ENCODE peak calls at places on chromosome 22, in four cellular contexts. S is K562, J is HepG2, N is Panc1. C is an unnamed sample.
A peak's percentile ranks its signal among the peaks of the same experiment; 100 is the strongest.

GRCh38 chr22:50076646-50077624 is 8.3 kb downstream of the MLC1 start:
- DNase-seq in J (no peak), S (no peak), N (no peak), C (no peak)

GRCh38 chr22:30313527-30314385 is 13.0 kb downstream of the TBC1D10A start:
- DNase-seq in N (no peak), S (no peak), J (no peak), C (no peak)

GRCh38 chr22:37428649-37429586 is 1.6 kb upstream of the ELFN2 start:
- DNase-seq in N (peak; percentile 27), S (peak; percentile 61), J (peak; percentile 35), C (peak; percentile 37)

GRCh38 chr22:20237480-20238440 is 30.4 kb downstream of the RTN4R start:
- DNase-seq in S (no peak), N (no peak), J (no peak), C (no peak)

GRCh38 chr22:42994917-42995562 is 19.9 kb downstream of the PACSIN2 start:
- DNase-seq in J (peak; percentile 98), S (no peak), N (peak; percentile 78), C (no peak)

GRCh38 chr22:30289126-30289979 is at the start of gene CASTOR1:
- DNase-seq in N (peak; percentile 84), S (peak; percentile 97), J (peak; percentile 94), C (peak; percentile 96)

GRCh38 chr22:38110863-38111852 is 674 bp upstream of the BAIAP2L2 start:
- DNase-seq in J (peak; percentile 49), S (peak; percentile 47), N (no peak), C (no peak)

GRCh38 chr22:48685767-48686166 is 1141.9 kb downstream of the BRD1 start:
- DNase-seq in J (no peak), N (no peak), S (no peak), C (no peak)

GRCh38 chr22:26568207-26568706 is 21.7 kb downstream of the TPST2 start:
- DNase-seq in N (no peak), J (no peak), S (no peak), C (no peak)

GRCh38 chr22:43343262-43343988 is at the start of gene SCUBE1:
- DNase-seq in S (peak; percentile 91), J (no peak), N (no peak), C (no peak)

GRCh38 chr22:29704528-29705285 is 15.1 kb upstream of the CABP7 start:
- DNase-seq in J (peak; percentile 83), S (no peak), N (no peak), C (no peak)

DNA sequence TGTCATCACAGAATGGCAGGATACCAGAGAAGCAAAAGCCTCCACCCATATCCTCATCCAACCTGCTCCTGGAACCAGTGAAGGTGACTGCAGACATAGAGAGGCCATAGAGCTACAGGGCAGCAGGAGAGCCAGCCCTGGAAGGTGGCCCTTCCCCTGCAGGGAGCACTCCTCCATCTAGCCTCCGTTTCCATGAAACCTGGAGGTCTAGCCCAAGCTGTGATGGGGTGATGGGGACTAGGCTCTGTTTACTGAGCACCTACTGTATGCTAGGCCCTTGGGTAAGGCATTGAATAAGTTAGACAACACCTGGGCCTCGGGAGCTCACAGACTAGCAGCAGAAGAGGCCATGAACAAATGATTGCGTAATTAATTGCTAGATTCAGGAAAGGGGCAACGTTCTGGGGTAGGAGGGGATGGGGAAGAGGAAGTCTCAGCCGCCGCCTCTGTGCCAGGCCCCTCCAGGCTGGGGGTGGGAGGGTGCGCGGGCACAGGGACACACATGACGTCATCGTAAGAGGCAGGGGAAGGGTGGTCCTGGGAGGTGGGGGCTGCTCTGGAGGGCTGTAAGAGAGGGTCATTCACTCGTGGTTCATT is 784 bp upstream of the SYNGR1 start:
- DNase-seq in S (no peak), N (no peak), J (no peak), C (no peak)
- TF ChIP-seq TCF7L2 in S (no peak), N (no peak), J (no peak), C (no peak)

DNA sequence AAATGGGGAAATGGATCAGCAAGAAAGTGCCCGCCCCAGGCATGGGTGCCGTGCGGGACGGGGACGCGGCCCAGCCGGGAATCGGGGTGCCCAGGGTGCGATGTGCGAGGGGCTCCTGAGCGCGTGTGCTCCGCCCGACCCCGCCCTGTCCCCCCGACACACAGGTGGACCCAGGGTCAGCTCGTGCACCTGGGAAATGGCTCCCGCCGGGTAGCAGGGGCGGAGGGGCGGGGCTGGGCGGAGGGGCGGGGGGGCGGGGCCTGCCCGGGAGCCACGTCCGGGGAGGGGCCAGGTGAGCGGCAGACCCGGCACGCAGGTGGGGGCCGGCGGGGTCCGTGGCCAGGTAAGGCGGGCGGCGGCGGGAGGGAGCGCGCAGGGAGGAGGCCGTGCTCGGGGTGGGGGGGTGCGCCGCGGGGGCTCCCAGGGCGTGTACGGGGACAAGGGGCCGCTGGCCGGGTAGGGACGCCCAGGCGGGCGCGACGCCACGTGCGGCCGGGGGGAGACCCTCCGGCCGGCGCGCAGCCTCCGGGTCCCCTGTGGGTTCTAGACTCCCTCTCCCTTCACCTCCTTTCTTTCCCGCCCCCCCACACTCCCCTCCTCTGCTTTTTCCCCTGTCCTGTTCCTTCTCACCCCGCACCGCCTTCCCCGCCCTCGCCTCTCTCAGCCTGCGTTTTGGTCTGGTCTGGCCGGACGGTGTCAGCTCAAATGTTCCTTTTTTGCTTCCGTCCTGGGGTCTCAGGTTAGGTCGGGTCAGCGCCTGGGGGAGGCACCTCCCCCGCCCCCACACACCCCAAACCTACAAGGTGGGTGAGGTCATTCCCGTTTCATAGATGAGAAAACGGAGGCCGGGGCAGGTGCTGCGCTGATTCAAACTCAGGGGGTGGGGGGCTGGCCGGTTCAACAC is at the start of gene ARHGAP8:
- DNase-seq in S (peak; percentile 80), J (no peak), N (no peak), C (no peak)
- TF ChIP-seq TCF7L2 in S (no peak), J (no peak), N (no peak), C (no peak)

GRCh38 chr22:45629469-45630089 is 42.1 kb upstream of the ATXN10 start:
- DNase-seq in S (no peak), J (peak; percentile 78), N (no peak), C (no peak)

GRCh38 chr22:45630436-45630835 is 41.2 kb upstream of the ATXN10 start:
- DNase-seq in N (no peak), S (no peak), J (no peak), C (no peak)

GRCh38 chr22:45631140-45631539 is 40.5 kb upstream of the ATXN10 start:
- DNase-seq in J (no peak), N (no peak), S (no peak), C (no peak)

GRCh38 chr22:45631839-45632238 is 39.8 kb upstream of the ATXN10 start:
- DNase-seq in S (no peak), N (no peak), J (no peak), C (no peak)

GRCh38 chr22:45632791-45633515 is 38.7 kb upstream of the ATXN10 start:
- DNase-seq in S (no peak), J (peak; percentile 62), N (no peak), C (no peak)
- TF ChIP-seq TCF7L2 in S (no peak), J (no peak), N (no peak), C (no peak)

GRCh38 chr22:36027960-36028645 is 521 bp downstream of the RBFOX2 start:
- DNase-seq in J (no peak), N (no peak), S (peak; percentile 73), C (no peak)
- TF ChIP-seq TCF7L2 in J (no peak), N (no peak), S (no peak), C (no peak)

DNA sequence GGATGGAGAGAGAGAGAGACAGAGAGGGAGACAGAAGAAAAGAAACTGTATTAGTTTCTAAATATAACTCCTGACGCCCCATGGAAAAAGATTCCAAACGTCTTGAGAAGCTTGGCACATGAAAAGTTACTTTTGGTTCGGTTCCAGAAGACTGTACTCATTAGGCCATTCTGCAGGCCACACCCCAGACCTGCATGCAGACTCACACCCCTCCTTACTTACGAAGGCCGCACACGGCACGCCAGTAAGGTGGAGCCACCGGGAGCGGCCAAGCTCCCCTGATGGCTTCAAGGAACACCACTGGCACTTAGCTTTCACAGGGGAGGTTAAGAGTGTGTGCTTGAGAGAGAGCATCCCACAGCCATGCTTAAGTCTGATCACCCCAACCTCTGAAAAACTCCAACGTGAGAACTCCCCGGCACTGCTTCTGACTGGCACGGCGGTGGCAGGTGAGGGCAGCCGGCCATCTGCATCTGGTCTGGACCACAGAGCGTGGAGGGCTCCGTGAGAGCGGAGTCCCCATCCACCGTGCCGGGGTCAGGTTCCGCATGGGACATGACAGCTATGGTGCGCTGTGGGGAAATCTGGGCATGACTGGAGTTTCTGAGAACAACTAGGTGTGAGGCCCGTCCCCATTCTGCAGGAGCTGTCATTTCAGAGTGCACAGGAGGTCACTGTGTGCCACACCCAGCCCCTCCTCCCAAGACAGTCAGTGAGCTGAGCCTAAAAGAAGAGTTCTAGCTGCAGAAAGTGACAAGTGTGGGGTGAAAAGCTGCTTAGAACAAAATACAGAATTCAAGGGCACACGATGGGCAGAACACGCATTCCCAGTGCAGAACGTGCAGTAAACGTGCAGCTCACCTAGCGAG is 62.4 kb downstream of the MYH9 start:
- DNase-seq in J (no peak), N (no peak), S (no peak), C (no peak)
- TF ChIP-seq TCF7L2 in J (no peak), N (no peak), S (no peak), C (no peak)

GRCh38 chr22:40462195-40462988 is 92.0 kb downstream of the SGSM3 start:
- DNase-seq in S (no peak), N (no peak), J (peak; percentile 9), C (no peak)
- TF ChIP-seq TCF7L2 in S (no peak), N (no peak), J (no peak), C (no peak)

GRCh38 chr22:40345271-40345670 is 1.0 kb upstream of the ADSL start:
- DNase-seq in S (no peak), N (no peak), J (no peak), C (no peak)

GRCh38 chr22:40348025-40348658 is 1.8 kb downstream of the ADSL start:
- DNase-seq in S (peak; percentile 47), J (peak; percentile 38), N (no peak), C (peak; percentile 40)

GRCh38 chr22:40346178-40347064 is at the start of gene ADSL:
- DNase-seq in S (peak; percentile 84), J (peak; percentile 79), N (peak; percentile 36), C (peak; percentile 47)

GRCh38 chr22:40347300-40347699 is 1.0 kb downstream of the ADSL start:
- DNase-seq in S (no peak), J (no peak), N (no peak), C (no peak)

GRCh38 chr22:40345801-40346177 is 511 bp upstream of the ADSL start:
- DNase-seq in J (peak; percentile 10), S (peak; percentile 25), N (no peak), C (no peak)
- TF ChIP-seq TCF7L2 in J (no peak), S (no peak), N (no peak), C (no peak)

C was measured in HCT116.